ENCODE peak calls at places on chromosome 13, in ten cellular contexts. T is stimulated activated CD8-positive, alpha-beta memory T cell treated with anti-CD3 and anti-CD28 coated beads, Interleukin-12 subunit alpha, Interleukin-12 subunit beta, amount 100 ng/mL, for 1 hour; E is HS-5; Z is fibroblast of pulmonary artery; W is stimulated activated CD4-positive, alpha-beta T cell treated with anti-CD3 and anti-CD28 coated beads, Interleukin-4, amount 100 ng/mL, for 1 hour; U is fibroblast of lung; F is stimulated activated effector memory CD8-positive, alpha-beta T cell treated with anti-CD3 and anti-CD28 coated beads, Interleukin-12 subunit alpha, Interleukin-12 subunit beta, amount 100 ng/mL, for 72 hours; B is T-cell; G is GM23338; R is anterior cingulate cortex. M is an unnamed sample.

GRCh38 chr13:112792511-112792910 is 102.7 kb downstream of the ATP11A start:
- DNase-seq in T (no peak), E (no peak), Z (no peak), W (no peak), U (no peak), F (no peak), B (no peak), G (no peak), R (no peak), M (no peak)

GRCh38 chr13:113158946-113159345 is 498 bp downstream of the PROZ start:
- DNase-seq in T (no peak), E (no peak), Z (no peak), W (no peak), U (no peak), F (no peak), B (no peak), G (peak), R (no peak), M (no peak)

GRCh38 chr13:83449666-83450395 is 432.4 kb downstream of the SLITRK1 start:
- DNase-seq in T (no peak), E (peak), Z (peak), W (no peak), U (peak), F (no peak), B (no peak), G (peak), R (no peak), M (no peak)

GRCh38 chr13:76029088-76029487 is 393.0 kb downstream of the LMO7 start:
- DNase-seq in T (no peak), E (no peak), Z (no peak), W (no peak), U (no peak), F (no peak), B (no peak), G (no peak), R (no peak), M (no peak)

GRCh38 chr13:44298314-44298713 is 75.3 kb upstream of the SERP2 start:
- DNase-seq in T (no peak), E (no peak), Z (no peak), W (no peak), U (peak), F (no peak), B (no peak), G (no peak), R (no peak), M (no peak)

GRCh38 chr13:87614276-87614675 is 56.9 kb upstream of the SLITRK5 start:
- DNase-seq in T (no peak), E (no peak), Z (no peak), W (no peak), U (no peak), F (no peak), B (no peak), G (no peak), R (no peak), M (no peak)

GRCh38 chr13:71358218-71358617 is 508.8 kb downstream of the DACH1 start:
- DNase-seq in T (no peak), E (no peak), Z (no peak), W (no peak), U (no peak), F (no peak), B (no peak), G (no peak), R (no peak), M (no peak)

GRCh38 chr13:113367020-113367560 is 3.2 kb upstream of the GRTP1 start:
- DNase-seq in T (no peak), E (no peak), Z (no peak), W (no peak), U (no peak), F (no peak), B (no peak), G (no peak), R (no peak), M (no peak)

GRCh38 chr13:88461272-88462009 is 790.3 kb downstream of the SLITRK5 start:
- DNase-seq in T (no peak), E (no peak), Z (no peak), W (no peak), U (no peak), F (no peak), B (no peak), G (peak), R (no peak), M (no peak)

GRCh38 chr13:104074326-104074725 is 1008.1 kb upstream of the SLC10A2 start:
- DNase-seq in T (no peak), E (no peak), Z (peak), W (no peak), U (no peak), F (no peak), B (no peak), G (no peak), R (no peak), M (no peak)

GRCh38 chr13:19834704-19835103 is 28.7 kb downstream of the ZMYM5 start:
- DNase-seq in T (no peak), E (no peak), Z (no peak), W (no peak), U (no peak), F (no peak), B (no peak), G (no peak), R (no peak), M (no peak)

GRCh38 chr13:46665630-46666482 is 112.9 kb downstream of the LRCH1 start:
- DNase-seq in T (no peak), E (no peak), Z (no peak), W (no peak), U (no peak), F (no peak), B (no peak), G (no peak), R (no peak), M (no peak)

GRCh38 chr13:75440100-75440499 is 41.9 kb downstream of the TBC1D4 start:
- DNase-seq in T (no peak), E (no peak), Z (no peak), W (no peak), U (no peak), F (no peak), B (no peak), G (no peak), R (no peak), M (no peak)

GRCh38 chr13:99380402-99380801 is 73.2 kb upstream of the GPR183 start:
- DNase-seq in T (no peak), E (no peak), Z (no peak), W (no peak), U (no peak), F (no peak), B (no peak), G (no peak), R (no peak), M (no peak)

GRCh38 chr13:32496574-32497160 is 41.9 kb downstream of the N4BP2L2 start:
- DNase-seq in T (no peak), E (no peak), Z (no peak), W (no peak), U (peak), F (no peak), B (no peak), G (no peak), R (no peak), M (no peak)

M was measured in activated gamma-delta T cell treated with anti-CD3 and anti-CD28 coated beads, Interleukin-2, amount 50 U/mL, for 16 hours.